ENCODE peak calls at places on chromosomes 4 and X, in four cellular contexts. O is HepG2, M is GM12878, F is K562. R is an unnamed sample.

GRCh38 chr4:77263247-77263646 is 106.2 kb downstream of the CCNG2 start:
- DNase-seq in O (no peak), M (no peak), F (no peak), R (no peak)

GRCh38 chr4:54539500-54540029 is 118.2 kb upstream of the KIT start:
- DNase-seq in O (peak), M (no peak), F (peak), R (peak)

GRCh38 chr4:5965225-5965624 is 53.0 kb downstream of the C4orf50 start:
- DNase-seq in O (no peak), M (no peak), F (no peak), R (no peak)

GRCh38 chr4:76990288-76991080 is 40.9 kb downstream of the SEPTIN11 start:
- DNase-seq in O (no peak), M (no peak), F (no peak), R (no peak)

GRCh38 chr4:55303818-55304217 is 42.2 kb upstream of the SRD5A3 start:
- DNase-seq in O (no peak), M (no peak), F (no peak), R (no peak)

GRCh38 chr4:117001077-117001476 is 84.3 kb downstream of the TRAM1L1 start:
- DNase-seq in O (no peak), M (peak), F (no peak), R (no peak)

GRCh38 chr4:36445485-36445884 is 164.1 kb downstream of the DTHD1 start:
- DNase-seq in O (no peak), M (no peak), F (no peak), R (no peak)

GRCh38 chr4:2536193-2537010 is at the start of gene FAM193A:
- DNase-seq in O (peak), M (peak), F (peak), R (peak)

GRCh38 chr4:30537462-30537861 is 182.7 kb upstream of the PCDH7 start:
- DNase-seq in O (no peak), M (no peak), F (no peak), R (no peak)

GRCh38 chr4:26176621-26177121 is 144.1 kb upstream of the RBPJ start:
- DNase-seq in O (no peak), M (no peak), F (no peak), R (no peak)

GRCh38 chrX:122504026-122504425 is 680.1 kb upstream of the GRIA3 start:
- DNase-seq in O (no peak), M (no peak), F (no peak), R (no peak)

GRCh38 chr4:122960298-122960985 is 38.0 kb upstream of the NUDT6 start:
- DNase-seq in O (no peak), M (no peak), F (no peak), R (no peak)

GRCh38 chr4:47373174-47373573 is 90.3 kb downstream of the COMMD8 start:
- DNase-seq in O (no peak), M (no peak), F (no peak), R (no peak)

GRCh38 chr4:44150091-44150576 is 298.5 kb downstream of the KCTD8 start:
- DNase-seq in O (peak), M (no peak), F (no peak), R (no peak)

GRCh38 chr4:86031927-86032326 is 327.9 kb downstream of the MAPK10 start:
- DNase-seq in O (no peak), M (no peak), F (no peak), R (no peak)

GRCh38 chr4:113020966-113021365 is 28.5 kb upstream of the ANK2 start:
- DNase-seq in O (no peak), M (no peak), F (no peak), R (no peak)

GRCh38 chr4:185286571-185286970 is 77.2 kb downstream of the SNX25 start:
- DNase-seq in O (no peak), M (no peak), F (no peak), R (no peak)

GRCh38 chrX:149871940-149872339 is 9.0 kb upstream of the MAGEA8 start:
- DNase-seq in O (peak), M (peak), F (peak), R (peak)

GRCh38 chrX:30261012-30261411 is 14.1 kb downstream of the MAGEB1 start:
- DNase-seq in O (no peak), M (no peak), F (no peak), R (no peak)

GRCh38 chr4:101807351-101807750 is 16.8 kb downstream of the BANK1 start:
- DNase-seq in O (no peak), M (no peak), F (no peak), R (no peak)
- TF ChIP-seq SP1 in O (no peak), M (no peak), F (no peak), R (no peak)

GRCh38 chrX:10579753-10580060 is 40.7 kb downstream of the MID1 start:
- DNase-seq in O (no peak), M (no peak), F (no peak), R (no peak)
- TF ChIP-seq FOXM1 in O (no peak), M (no peak), F (no peak), R (no peak)

GRCh38 chrX:16137416-16138107 is 14.2 kb downstream of the GRPR start:
- DNase-seq in O (no peak), M (peak), F (no peak), R (no peak)
- TF ChIP-seq SP1 in O (no peak), M (no peak), F (no peak), R (no peak)

GRCh38 chrX:38717871-38718270 is 83.4 kb upstream of the MID1IP1 start:
- DNase-seq in O (peak), M (no peak), F (peak), R (peak)
- TF ChIP-seq FOXM1 in O (no peak), M (no peak), F (no peak), R (no peak)